ENCODE peak calls at places on chromosomes 4 and X, in six cellular contexts. One of them, this sample, is unnamed.

GRCh38 chrX:23883737-23884354 is 23.9 kb downstream of the APOO start:
- DNase-seq in IMR-90: peak; percentile 85
- DNase-seq in OCI-LY7: no peak
- DNase-seq in hepatocyte: no peak
- DNase-seq in fibroblast of pulmonary artery: peak; percentile 69
- DNase-seq in lower lobe of right lung: no peak
- DNase-seq in this sample: peak; percentile 77

GRCh38 chrX:13463608-13464007 is 105.8 kb upstream of the EGFL6 start:
- DNase-seq in fibroblast of pulmonary artery: peak; percentile 90
- DNase-seq in OCI-LY7: peak; percentile 68
- DNase-seq in lower lobe of right lung: no peak
- DNase-seq in hepatocyte: peak; percentile 79
- DNase-seq in IMR-90: peak; percentile 98
- DNase-seq in this sample: peak; percentile 94

GRCh38 chr4:133161570-133161969 is 12.5 kb downstream of the PCDH10 start:
- DNase-seq in hepatocyte: no peak
- DNase-seq in fibroblast of pulmonary artery: no peak
- DNase-seq in lower lobe of right lung: no peak
- DNase-seq in IMR-90: no peak
- DNase-seq in OCI-LY7: no peak
- DNase-seq in this sample: no peak

GRCh38 chr4:76896731-76897521 is 1.0 kb downstream of the SOWAHB start:
- DNase-seq in IMR-90: peak; percentile 18
- DNase-seq in hepatocyte: peak; percentile 80
- DNase-seq in lower lobe of right lung: peak; percentile 65
- DNase-seq in fibroblast of pulmonary artery: peak; percentile 13
- DNase-seq in OCI-LY7: no peak
- DNase-seq in this sample: peak; percentile 14

GRCh38 chr4:6472387-6473263 is at the start of gene PPP2R2C:
- DNase-seq in hepatocyte: no peak
- DNase-seq in fibroblast of pulmonary artery: no peak
- DNase-seq in OCI-LY7: no peak
- DNase-seq in IMR-90: no peak
- DNase-seq in lower lobe of right lung: no peak
- DNase-seq in this sample: no peak

GRCh38 chr4:66489370-66489769 is 819.1 kb upstream of the EPHA5 start:
- DNase-seq in fibroblast of pulmonary artery: peak; percentile 14
- DNase-seq in lower lobe of right lung: no peak
- DNase-seq in IMR-90: no peak
- DNase-seq in hepatocyte: no peak
- DNase-seq in OCI-LY7: no peak
- DNase-seq in this sample: no peak

GRCh38 chrX:85611926-85612325 is 232.5 kb upstream of the POF1B start:
- DNase-seq in IMR-90: peak; percentile 22
- DNase-seq in lower lobe of right lung: no peak
- DNase-seq in OCI-LY7: peak; percentile 1
- DNase-seq in fibroblast of pulmonary artery: peak; percentile 23
- DNase-seq in hepatocyte: no peak
- DNase-seq in this sample: peak; percentile 6

GRCh38 chrX:20218809-20219505 is 47.8 kb downstream of the RPS6KA3 start:
- DNase-seq in fibroblast of pulmonary artery: peak; percentile 22
- DNase-seq in OCI-LY7: no peak
- DNase-seq in hepatocyte: peak; percentile 35
- DNase-seq in lower lobe of right lung: no peak
- DNase-seq in IMR-90: peak; percentile 20
- DNase-seq in this sample: no peak

GRCh38 chr4:10587697-10588096 is 96.9 kb downstream of the CLNK start:
- DNase-seq in lower lobe of right lung: no peak
- DNase-seq in fibroblast of pulmonary artery: no peak
- DNase-seq in hepatocyte: no peak
- DNase-seq in OCI-LY7: no peak
- DNase-seq in IMR-90: no peak
- DNase-seq in this sample: no peak

GRCh38 chr4:120731561-120731960 is 191.0 kb downstream of the PRDM5 start:
- DNase-seq in lower lobe of right lung: no peak
- DNase-seq in fibroblast of pulmonary artery: peak; percentile 5
- DNase-seq in IMR-90: peak; percentile 18
- DNase-seq in hepatocyte: no peak
- DNase-seq in OCI-LY7: no peak
- DNase-seq in this sample: peak; percentile 16

GRCh38 chr4:38818441-38818976 is 13.9 kb upstream of the TLR1 start:
- DNase-seq in fibroblast of pulmonary artery: no peak
- DNase-seq in lower lobe of right lung: no peak
- DNase-seq in IMR-90: no peak
- DNase-seq in hepatocyte: peak; percentile 9
- DNase-seq in OCI-LY7: no peak
- DNase-seq in this sample: no peak

GRCh38 chr4:8370835-8371234 is 69.7 kb downstream of the ACOX3 start:
- DNase-seq in lower lobe of right lung: peak; percentile 33
- DNase-seq in fibroblast of pulmonary artery: no peak
- DNase-seq in IMR-90: no peak
- DNase-seq in hepatocyte: no peak
- DNase-seq in OCI-LY7: no peak
- DNase-seq in this sample: no peak

GRCh38 chr4:81839347-81840042 is 367.8 kb upstream of the RASGEF1B start:
- DNase-seq in OCI-LY7: no peak
- DNase-seq in hepatocyte: no peak
- DNase-seq in lower lobe of right lung: no peak
- DNase-seq in fibroblast of pulmonary artery: no peak
- DNase-seq in IMR-90: no peak
- DNase-seq in this sample: no peak

GRCh38 chrX:23784487-23785301 is 1.7 kb downstream of the SAT1 start:
- DNase-seq in IMR-90: peak; percentile 88
- DNase-seq in OCI-LY7: peak; percentile 63
- DNase-seq in fibroblast of pulmonary artery: peak; percentile 81
- DNase-seq in lower lobe of right lung: no peak
- DNase-seq in hepatocyte: peak; percentile 33
- DNase-seq in this sample: peak; percentile 77

GRCh38 chr4:31086771-31087330 is 366.7 kb downstream of the PCDH7 start:
- DNase-seq in lower lobe of right lung: no peak
- DNase-seq in OCI-LY7: no peak
- DNase-seq in IMR-90: no peak
- DNase-seq in hepatocyte: no peak
- DNase-seq in fibroblast of pulmonary artery: no peak
- DNase-seq in this sample: no peak

GRCh38 chrX:108309144-108309543 is 129.1 kb downstream of the COL4A6 start:
- DNase-seq in fibroblast of pulmonary artery: peak; percentile 90
- DNase-seq in IMR-90: peak; percentile 79
- DNase-seq in lower lobe of right lung: no peak
- DNase-seq in hepatocyte: peak; percentile 39
- DNase-seq in OCI-LY7: no peak
- DNase-seq in this sample: no peak

GRCh38 chrX:34638116-34638515 is 19.0 kb downstream of the TMEM47 start:
- DNase-seq in OCI-LY7: peak; percentile 0
- DNase-seq in lower lobe of right lung: no peak
- DNase-seq in fibroblast of pulmonary artery: peak; percentile 66
- DNase-seq in hepatocyte: peak; percentile 80
- DNase-seq in IMR-90: peak; percentile 54
- DNase-seq in this sample: peak; percentile 63

GRCh38 chr4:138192113-138192512 is 50.0 kb downstream of the SLC7A11 start:
- DNase-seq in fibroblast of pulmonary artery: no peak
- DNase-seq in hepatocyte: no peak
- DNase-seq in IMR-90: peak; percentile 67
- DNase-seq in OCI-LY7: no peak
- DNase-seq in lower lobe of right lung: no peak
- DNase-seq in this sample: no peak

GRCh38 chr4:87849612-87850011 is 16.8 kb downstream of the MEPE start:
- DNase-seq in IMR-90: peak; percentile 11
- DNase-seq in hepatocyte: no peak
- DNase-seq in OCI-LY7: no peak
- DNase-seq in lower lobe of right lung: no peak
- DNase-seq in fibroblast of pulmonary artery: peak; percentile 41
- DNase-seq in this sample: peak; percentile 13

GRCh38 chr4:26176621-26177121 is 144.1 kb upstream of the RBPJ start:
- DNase-seq in OCI-LY7: no peak
- DNase-seq in lower lobe of right lung: no peak
- DNase-seq in hepatocyte: peak; percentile 60
- DNase-seq in IMR-90: peak; percentile 85
- DNase-seq in fibroblast of pulmonary artery: peak; percentile 56
- DNase-seq in this sample: peak; percentile 62

GRCh38 chr4:139014391-139015268 is 951 bp upstream of the NOCT start:
- DNase-seq in IMR-90: peak; percentile 94
- DNase-seq in fibroblast of pulmonary artery: peak; percentile 97
- DNase-seq in hepatocyte: peak; percentile 81
- DNase-seq in lower lobe of right lung: no peak
- DNase-seq in OCI-LY7: no peak
- DNase-seq in this sample: peak; percentile 89

GRCh38 chrX:84046403-84046984 is 141.5 kb downstream of the RPS6KA6 start:
- DNase-seq in hepatocyte: peak; percentile 26
- DNase-seq in lower lobe of right lung: no peak
- DNase-seq in OCI-LY7: peak; percentile 15
- DNase-seq in fibroblast of pulmonary artery: peak; percentile 37
- DNase-seq in IMR-90: peak; percentile 38
- DNase-seq in this sample: peak; percentile 5

GRCh38 chrX:1316527-1316926 is 20.1 kb upstream of the IL3RA start:
- DNase-seq in IMR-90: no peak
- DNase-seq in lower lobe of right lung: peak; percentile 89
- DNase-seq in OCI-LY7: no peak
- DNase-seq in fibroblast of pulmonary artery: no peak
- DNase-seq in hepatocyte: no peak
- DNase-seq in this sample: no peak

GRCh38 chr4:53702334-53703266 is 111.3 kb upstream of the LNX1 start:
- DNase-seq in OCI-LY7: peak; percentile 87
- DNase-seq in hepatocyte: peak; percentile 68
- DNase-seq in IMR-90: peak; percentile 77
- DNase-seq in lower lobe of right lung: peak; percentile 77
- DNase-seq in fibroblast of pulmonary artery: peak; percentile 89
- DNase-seq in this sample: peak; percentile 79

GRCh38 chrX:38061335-38061734 is 55.0 kb downstream of the SYTL5 start:
- DNase-seq in lower lobe of right lung: no peak
- DNase-seq in hepatocyte: peak; percentile 11
- DNase-seq in OCI-LY7: no peak
- DNase-seq in IMR-90: peak; percentile 44
- DNase-seq in fibroblast of pulmonary artery: peak; percentile 20
- DNase-seq in this sample: peak; percentile 70

GRCh38 chrX:69603566-69604194 is 12.2 kb upstream of the EDA start:
- DNase-seq in hepatocyte: peak; percentile 27
- DNase-seq in lower lobe of right lung: no peak
- DNase-seq in IMR-90: no peak
- DNase-seq in fibroblast of pulmonary artery: peak; percentile 73
- DNase-seq in OCI-LY7: no peak
- DNase-seq in this sample: no peak

GRCh38 chrX:67922950-67923349 is 379.1 kb downstream of the AR start:
- DNase-seq in OCI-LY7: no peak
- DNase-seq in lower lobe of right lung: no peak
- DNase-seq in hepatocyte: no peak
- DNase-seq in fibroblast of pulmonary artery: no peak
- DNase-seq in IMR-90: no peak
- DNase-seq in this sample: no peak

GRCh38 chrX:67917412-67918010 is 373.7 kb downstream of the AR start:
- DNase-seq in IMR-90: no peak
- DNase-seq in lower lobe of right lung: no peak
- DNase-seq in fibroblast of pulmonary artery: no peak
- DNase-seq in OCI-LY7: no peak
- DNase-seq in hepatocyte: no peak
- DNase-seq in this sample: no peak
- H3K4me3 ChIP-seq in IMR-90: no peak overlapping the region
- H3K4me3 ChIP-seq in lower lobe of right lung: no peak overlapping the region
- H3K4me3 ChIP-seq in fibroblast of pulmonary artery: no peak overlapping the region
- H3K4me3 ChIP-seq in OCI-LY7: no peak overlapping the region
- H3K4me3 ChIP-seq in hepatocyte: no peak overlapping the region
- H3K4me3 ChIP-seq in this sample: no peak overlapping the region

GRCh38 chr4:98113005-98113404 is 30.3 kb downstream of the STPG2 start:
- DNase-seq in IMR-90: peak; percentile 25
- DNase-seq in OCI-LY7: peak; percentile 4
- DNase-seq in hepatocyte: peak; percentile 60
- DNase-seq in lower lobe of right lung: no peak
- DNase-seq in fibroblast of pulmonary artery: peak; percentile 42
- DNase-seq in this sample: peak; percentile 0
- TF ChIP-seq CTCF in IMR-90: peak; percentile 32
- TF ChIP-seq CTCF in OCI-LY7: peak; percentile 46
- TF ChIP-seq CTCF in hepatocyte: peak; percentile 52
- TF ChIP-seq CTCF in lower lobe of right lung: no peak
- TF ChIP-seq CTCF in fibroblast of pulmonary artery: peak; percentile 37
- TF ChIP-seq CTCF in this sample: peak; percentile 29

DNA sequence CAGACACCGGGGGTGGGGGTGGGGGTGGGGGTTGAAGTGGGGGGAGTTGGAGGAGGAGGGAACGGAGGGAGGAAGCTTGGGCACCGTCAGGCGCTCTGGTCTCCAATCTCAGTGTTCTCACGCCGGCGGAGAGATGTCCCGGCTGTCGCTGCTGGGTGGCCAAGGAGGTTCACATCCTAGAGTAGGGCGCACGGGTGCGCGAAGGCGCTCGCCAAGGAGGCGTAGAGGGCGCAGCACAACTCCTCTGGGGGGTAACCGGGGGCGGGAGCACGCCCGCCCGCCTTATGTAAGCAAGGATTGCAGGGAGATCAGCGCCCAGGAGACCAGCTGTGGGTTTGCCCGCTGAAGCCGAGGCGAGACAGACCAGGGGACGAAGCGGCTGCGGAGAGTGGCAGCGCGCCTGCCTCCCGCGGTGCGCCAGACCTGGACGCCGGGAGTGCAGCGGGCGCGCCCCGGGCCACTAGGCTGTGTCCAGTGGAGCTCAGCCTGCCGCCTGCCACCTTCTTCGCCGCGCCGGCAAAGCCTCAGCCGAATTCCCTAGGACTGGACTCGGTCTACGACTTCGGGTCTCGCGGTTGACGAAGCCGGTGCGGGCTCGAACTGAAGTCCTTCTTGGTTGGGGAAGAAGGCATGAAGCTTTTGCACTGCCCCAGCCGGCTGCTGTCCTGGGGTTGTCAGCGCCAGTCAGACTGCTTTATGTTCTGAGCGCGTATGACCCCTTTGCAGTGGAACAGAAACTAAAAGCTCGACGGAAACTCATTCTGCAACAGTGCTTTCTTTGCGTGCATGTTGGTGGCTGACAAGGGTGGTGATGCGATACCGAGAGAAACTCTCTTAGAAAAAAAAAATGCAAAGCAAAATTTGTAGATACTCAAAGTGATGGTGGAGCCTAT is 719 bp upstream of the UNC5C start:
- DNase-seq in hepatocyte: peak; percentile 43
- DNase-seq in IMR-90: peak; percentile 19
- DNase-seq in OCI-LY7: no peak
- DNase-seq in fibroblast of pulmonary artery: peak; percentile 58
- DNase-seq in lower lobe of right lung: peak; percentile 67
- DNase-seq in this sample: peak; percentile 1
- H3K4me3 ChIP-seq in hepatocyte: peak overlapping the region; percentile 40
- H3K4me3 ChIP-seq in IMR-90: peak overlapping the region; percentile 61
- H3K4me3 ChIP-seq in OCI-LY7: no peak overlapping the region
- H3K4me3 ChIP-seq in fibroblast of pulmonary artery: peak overlapping the region; percentile 70
- H3K4me3 ChIP-seq in lower lobe of right lung: peak overlapping the region; percentile 57
- H3K4me3 ChIP-seq in this sample: peak overlapping the region; percentile 63

DNA sequence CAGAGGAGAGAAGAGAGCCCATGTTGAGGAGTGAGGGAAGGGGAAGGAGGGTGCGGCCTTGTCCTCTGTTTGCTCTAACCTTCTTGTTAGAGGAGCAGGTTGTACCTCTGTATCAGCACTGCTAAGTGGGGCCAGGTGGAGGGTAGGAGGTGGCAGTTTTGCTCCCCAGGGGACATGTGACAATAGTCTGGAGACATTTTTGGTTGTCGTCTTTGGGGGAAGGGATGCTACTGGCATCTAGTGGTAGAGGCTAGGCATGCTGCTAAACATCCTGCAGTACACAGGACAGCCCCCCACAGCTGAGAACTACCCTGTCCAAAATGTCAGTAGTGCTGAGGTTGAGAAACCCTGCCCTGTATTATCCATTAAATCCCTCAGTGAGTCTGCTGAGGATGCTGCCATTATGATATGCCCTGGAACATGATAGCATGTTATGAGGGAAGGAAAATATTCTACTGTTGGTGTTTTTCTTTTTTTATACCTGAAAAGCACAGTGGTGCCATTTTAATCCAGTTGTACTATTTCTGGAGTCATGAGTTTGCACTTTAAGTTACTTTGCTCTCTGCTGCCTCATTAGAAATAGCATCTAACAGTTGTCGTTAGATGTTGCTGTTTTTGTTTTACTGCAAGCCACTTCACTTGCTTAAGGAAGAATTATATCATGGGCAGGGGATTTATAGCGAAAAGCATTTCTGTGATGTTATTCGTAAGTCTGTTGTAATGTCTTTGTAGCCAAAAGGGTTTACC is 90.6 kb downstream of the LRP2BP start:
- DNase-seq in fibroblast of pulmonary artery: peak; percentile 26
- DNase-seq in lower lobe of right lung: peak; percentile 67
- DNase-seq in hepatocyte: peak; percentile 18
- DNase-seq in OCI-LY7: peak; percentile 94
- DNase-seq in IMR-90: peak; percentile 25
- DNase-seq in this sample: no peak
- TF ChIP-seq CTCF in fibroblast of pulmonary artery: peak; percentile 45
- TF ChIP-seq CTCF in lower lobe of right lung: peak; percentile 40
- TF ChIP-seq CTCF in hepatocyte: peak; percentile 24
- TF ChIP-seq CTCF in OCI-LY7: peak; percentile 94
- TF ChIP-seq CTCF in IMR-90: peak; percentile 46
- TF ChIP-seq CTCF in this sample: peak; percentile 48

This sample was measured in foreskin fibroblast.